ENCODE peak calls at places on chromosomes 4 and X, in four cellular contexts. X is HFF-Myc, P is AG04450, L is fibroblast of pulmonary artery. F is an unnamed sample.
A peak's percentile ranks its signal among the peaks of the same experiment; 100 is the strongest.

GRCh38 chrX:17644001-17644400 is 93.3 kb upstream of the SCML1 start:
- DNase-seq in X (no peak), P (no peak), L (no peak), F (no peak)

GRCh38 chrX:112738347-112739033 is 58.8 kb upstream of the LHFPL1 start:
- DNase-seq in X (no peak), P (no peak), L (no peak), F (no peak)

GRCh38 chr4:24794916-24795665 is at the start of gene SOD3:
- DNase-seq in X (no peak), P (peak; percentile 74), L (peak; percentile 90), F (no peak)

GRCh38 chrX:45196701-45197100 is 4.0 kb downstream of the DIPK2B start:
- DNase-seq in X (no peak), P (no peak), L (peak; percentile 3), F (peak; percentile 37)

GRCh38 chrX:105658136-105658535 is 164.2 kb upstream of the NRK start:
- DNase-seq in X (no peak), P (no peak), L (peak; percentile 81), F (no peak)

GRCh38 chr4:67292649-67293048 is 252.7 kb downstream of the CENPC start:
- DNase-seq in X (no peak), P (no peak), L (peak; percentile 3), F (no peak)

GRCh38 chr4:154620111-154620510 is 7.7 kb upstream of the FGG start:
- DNase-seq in X (no peak), P (no peak), L (no peak), F (no peak)

GRCh38 chrX:71111851-71112468 is 583 bp upstream of the IL2RG start:
- DNase-seq in X (no peak), P (no peak), L (no peak), F (no peak)

GRCh38 chr4:153538408-153539057 is 72.4 kb downstream of the TMEM131L start:
- DNase-seq in X (no peak), P (no peak), L (peak; percentile 66), F (no peak)

GRCh38 chr4:77146426-77147399 is 10.3 kb upstream of the CCNG2 start:
- DNase-seq in X (no peak), P (no peak), L (no peak), F (no peak)

GRCh38 chr4:69489856-69490255 is 5.8 kb downstream of the UGT2B4 start:
- DNase-seq in X (no peak), P (no peak), L (no peak), F (no peak)

GRCh38 chr4:155999743-156000142 is 46.1 kb upstream of the CTSO start:
- DNase-seq in X (no peak), P (no peak), L (no peak), F (no peak)

GRCh38 chr4:24965627-24966026 is 52.8 kb upstream of the CCDC149 start:
- DNase-seq in X (no peak), P (no peak), L (no peak), F (no peak)

GRCh38 chr4:7067147-7067522 is 729 bp downstream of the GRPEL1 start:
- DNase-seq in X (no peak), P (no peak), L (no peak), F (no peak)

GRCh38 chrX:138710866-138711331 is 618 bp downstream of the FGF13 start:
- DNase-seq in X (no peak), P (no peak), L (no peak), F (no peak)

GRCh38 chr4:74805601-74806000 is 11.3 kb upstream of the BTC start:
- DNase-seq in X (peak; percentile 7), P (peak; percentile 7), L (peak; percentile 68), F (peak; percentile 12)

GRCh38 chr4:4995866-4996265 is 23.4 kb downstream of the CYTL1 start:
- DNase-seq in X (no peak), P (no peak), L (no peak), F (no peak)

GRCh38 chr4:168868044-168868855 is 141.8 kb downstream of the CBR4 start:
- DNase-seq in X (peak; percentile 91), P (peak; percentile 80), L (peak; percentile 81), F (peak; percentile 90)

GRCh38 chr4:76074468-76074867 is at the start of gene ART3:
- DNase-seq in X (no peak), P (no peak), L (no peak), F (no peak)

GRCh38 chr4:76072760-76073159 is 1.7 kb upstream of the ART3 start:
- DNase-seq in X (no peak), P (no peak), L (no peak), F (no peak)

GRCh38 chr4:76078033-76078613 is 3.6 kb downstream of the ART3 start:
- DNase-seq in X (no peak), P (no peak), L (peak; percentile 15), F (no peak)

DNA sequence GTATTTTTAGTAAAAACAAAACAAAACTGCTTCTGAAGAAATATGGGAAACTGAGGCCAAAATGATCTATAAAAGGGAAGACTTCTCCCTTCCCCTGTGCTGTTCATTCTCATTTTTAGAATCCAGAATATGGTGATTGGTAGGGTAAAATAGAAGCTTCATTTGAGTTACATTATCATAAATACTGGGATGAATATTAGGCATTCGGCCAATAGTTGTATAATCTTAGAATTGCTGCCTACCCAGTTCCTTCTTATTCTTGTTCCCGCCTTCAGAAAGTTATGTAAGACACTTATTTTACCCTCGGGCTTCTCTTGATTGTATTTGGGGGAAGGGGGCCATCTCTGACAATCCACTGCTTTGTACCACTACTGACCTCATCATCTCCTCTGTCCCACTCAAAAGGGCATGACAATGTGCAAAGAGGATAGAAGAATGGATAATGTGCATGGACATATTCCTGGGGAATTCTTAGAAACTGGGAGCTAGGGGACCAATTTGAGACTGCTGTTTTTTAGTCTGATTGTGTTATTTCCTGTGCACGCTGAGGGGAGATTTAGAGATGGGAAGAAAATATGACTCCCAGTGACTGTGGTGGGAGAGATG is 589 bp downstream of the ART3 start:
- DNase-seq in X (no peak), P (no peak), L (no peak), F (no peak)
- H3K4me3 ChIP-seq in X (no peak overlapping the region), P (no peak overlapping the region), L (no peak overlapping the region), F (no peak overlapping the region)

GRCh38 chr4:17092990-17093880 is 194.8 kb upstream of the LDB2 start:
- DNase-seq in X (no peak), P (no peak), L (no peak), F (no peak)
- H3K4me3 ChIP-seq in X (no peak overlapping the region), P (no peak overlapping the region), L (no peak overlapping the region), F (no peak overlapping the region)

GRCh38 chrX:136157187-136157586 is 9.9 kb downstream of the FHL1 start:
- DNase-seq in X (no peak), P (no peak), L (no peak), F (no peak)
- H3K4me3 ChIP-seq in X (no peak overlapping the region), P (no peak overlapping the region), L (no peak overlapping the region), F (no peak overlapping the region)

GRCh38 chr4:61175495-61175894 is 24.6 kb upstream of the ADGRL3 start:
- DNase-seq in X (no peak), P (no peak), L (no peak), F (no peak)
- H3K4me3 ChIP-seq in X (no peak overlapping the region), P (no peak overlapping the region), L (no peak overlapping the region), F (no peak overlapping the region)

F was measured in AG04449.